ENCODE peak calls at places on chromosomes 2 and 18, in five cellular contexts. One of them, this sample, is unnamed.

GRCh38 chr2:205435970-205436369 is 246.3 kb upstream of the NRP2 start:
- DNase-seq in GM23338: no peak
- DNase-seq in A549: no peak
- DNase-seq in IMR-90: peak; percentile 35
- DNase-seq in stomach: no peak
- DNase-seq in this sample: no peak

GRCh38 chr2:80293026-80293425 is 11.5 kb downstream of the LRRTM1 start:
- DNase-seq in GM23338: no peak
- DNase-seq in A549: no peak
- DNase-seq in IMR-90: no peak
- DNase-seq in stomach: no peak
- DNase-seq in this sample: no peak

GRCh38 chr2:121171625-121172119 is 113.3 kb downstream of the TFCP2L1 start:
- DNase-seq in GM23338: no peak
- DNase-seq in A549: no peak
- DNase-seq in IMR-90: no peak
- DNase-seq in stomach: peak; percentile 31
- DNase-seq in this sample: no peak

GRCh38 chr2:18356676-18357075 is 203.8 kb downstream of the RDH14 start:
- DNase-seq in GM23338: no peak
- DNase-seq in A549: no peak
- DNase-seq in IMR-90: peak; percentile 72
- DNase-seq in stomach: no peak
- DNase-seq in this sample: no peak

GRCh38 chr2:196263181-196263747 is 91.9 kb upstream of the STK17B start:
- DNase-seq in GM23338: no peak
- DNase-seq in A549: no peak
- DNase-seq in IMR-90: peak; percentile 64
- DNase-seq in stomach: no peak
- DNase-seq in this sample: no peak

GRCh38 chr2:8570637-8571036 is 111.2 kb upstream of the ID2 start:
- DNase-seq in GM23338: no peak
- DNase-seq in A549: no peak
- DNase-seq in IMR-90: no peak
- DNase-seq in stomach: peak; percentile 23
- DNase-seq in this sample: no peak

GRCh38 chr2:224909885-224910517 is 132.3 kb downstream of the DOCK10 start:
- DNase-seq in GM23338: peak; percentile 30
- DNase-seq in A549: peak; percentile 41
- DNase-seq in IMR-90: peak; percentile 73
- DNase-seq in stomach: peak; percentile 35
- DNase-seq in this sample: peak; percentile 27

GRCh38 chr2:2683581-2683980 is 352.5 kb upstream of the MYT1L start:
- DNase-seq in GM23338: no peak
- DNase-seq in A549: no peak
- DNase-seq in IMR-90: no peak
- DNase-seq in stomach: no peak
- DNase-seq in this sample: no peak

GRCh38 chr2:213451542-213452256 is 167.4 kb downstream of the SPAG16 start:
- DNase-seq in GM23338: peak; percentile 41
- DNase-seq in A549: no peak
- DNase-seq in IMR-90: no peak
- DNase-seq in stomach: peak; percentile 62
- DNase-seq in this sample: peak; percentile 74

GRCh38 chr2:219178377-219179175 is 501 bp downstream of the RETREG2 start:
- DNase-seq in GM23338: peak; percentile 51
- DNase-seq in A549: peak; percentile 21
- DNase-seq in IMR-90: peak; percentile 15
- DNase-seq in stomach: peak; percentile 50
- DNase-seq in this sample: peak; percentile 81

GRCh38 chr2:175823291-175824073 is 178.6 kb downstream of the LNPK start:
- DNase-seq in GM23338: no peak
- DNase-seq in A549: no peak
- DNase-seq in IMR-90: no peak
- DNase-seq in stomach: no peak
- DNase-seq in this sample: peak; percentile 30

GRCh38 chr2:120818441-120818920 is 82.8 kb downstream of the GLI2 start:
- DNase-seq in GM23338: no peak
- DNase-seq in A549: peak; percentile 31
- DNase-seq in IMR-90: peak; percentile 95
- DNase-seq in stomach: no peak
- DNase-seq in this sample: no peak

GRCh38 chr2:99957724-99958123 is 184.7 kb downstream of the AFF3 start:
- DNase-seq in GM23338: no peak
- DNase-seq in A549: no peak
- DNase-seq in IMR-90: peak; percentile 44
- DNase-seq in stomach: no peak
- DNase-seq in this sample: no peak

GRCh38 chr2:228094377-228094921 is 87.0 kb downstream of the SPHKAP start:
- DNase-seq in GM23338: no peak
- DNase-seq in A549: no peak
- DNase-seq in IMR-90: no peak
- DNase-seq in stomach: no peak
- DNase-seq in this sample: no peak

GRCh38 chr2:73063909-73064875 is 7.3 kb downstream of the SFXN5 start:
- DNase-seq in GM23338: peak; percentile 55
- DNase-seq in A549: peak; percentile 62
- DNase-seq in IMR-90: peak; percentile 86
- DNase-seq in stomach: no peak
- DNase-seq in this sample: no peak

GRCh38 chr2:23698733-23699391 is 228.1 kb downstream of the ATAD2B start:
- DNase-seq in GM23338: peak; percentile 52
- DNase-seq in A549: no peak
- DNase-seq in IMR-90: peak; percentile 33
- DNase-seq in stomach: no peak
- DNase-seq in this sample: no peak

GRCh38 chr2:96150791-96151594 is 5.8 kb upstream of the DUSP2 start:
- DNase-seq in GM23338: no peak
- DNase-seq in A549: no peak
- DNase-seq in IMR-90: no peak
- DNase-seq in stomach: no peak
- DNase-seq in this sample: no peak

GRCh38 chr2:27965841-27966240 is 75.3 kb downstream of the BABAM2 start:
- DNase-seq in GM23338: no peak
- DNase-seq in A549: no peak
- DNase-seq in IMR-90: no peak
- DNase-seq in stomach: no peak
- DNase-seq in this sample: no peak

GRCh38 chr2:113136828-113137775 is 9.7 kb downstream of the IL1RN start:
- DNase-seq in GM23338: peak; percentile 85
- DNase-seq in A549: no peak
- DNase-seq in IMR-90: peak; percentile 42
- DNase-seq in stomach: peak; percentile 55
- DNase-seq in this sample: peak; percentile 63

GRCh38 chr2:100237770-100238169 is 84.5 kb downstream of the LONRF2 start:
- DNase-seq in GM23338: peak; percentile 33
- DNase-seq in A549: no peak
- DNase-seq in IMR-90: no peak
- DNase-seq in stomach: peak; percentile 22
- DNase-seq in this sample: no peak

GRCh38 chr2:71100195-71100964 is 29.6 kb downstream of the MCEE start:
- DNase-seq in GM23338: peak; percentile 75
- DNase-seq in A549: peak; percentile 83
- DNase-seq in IMR-90: peak; percentile 70
- DNase-seq in stomach: peak; percentile 74
- DNase-seq in this sample: peak; percentile 57

GRCh38 chr2:111670776-111671175 is 213.2 kb downstream of the ANAPC1 start:
- DNase-seq in GM23338: no peak
- DNase-seq in A549: no peak
- DNase-seq in IMR-90: no peak
- DNase-seq in stomach: no peak
- DNase-seq in this sample: no peak

GRCh38 chr2:111668741-111669140 is 215.3 kb downstream of the ANAPC1 start:
- DNase-seq in GM23338: no peak
- DNase-seq in A549: no peak
- DNase-seq in IMR-90: no peak
- DNase-seq in stomach: no peak
- DNase-seq in this sample: no peak

GRCh38 chr2:111671426-111672150 is 212.4 kb downstream of the ANAPC1 start:
- DNase-seq in GM23338: no peak
- DNase-seq in A549: no peak
- DNase-seq in IMR-90: no peak
- DNase-seq in stomach: peak; percentile 62
- DNase-seq in this sample: no peak

GRCh38 chr2:111668274-111668616 is 215.7 kb downstream of the ANAPC1 start:
- DNase-seq in GM23338: no peak
- DNase-seq in A549: no peak
- DNase-seq in IMR-90: no peak
- DNase-seq in stomach: no peak
- DNase-seq in this sample: no peak

DNA sequence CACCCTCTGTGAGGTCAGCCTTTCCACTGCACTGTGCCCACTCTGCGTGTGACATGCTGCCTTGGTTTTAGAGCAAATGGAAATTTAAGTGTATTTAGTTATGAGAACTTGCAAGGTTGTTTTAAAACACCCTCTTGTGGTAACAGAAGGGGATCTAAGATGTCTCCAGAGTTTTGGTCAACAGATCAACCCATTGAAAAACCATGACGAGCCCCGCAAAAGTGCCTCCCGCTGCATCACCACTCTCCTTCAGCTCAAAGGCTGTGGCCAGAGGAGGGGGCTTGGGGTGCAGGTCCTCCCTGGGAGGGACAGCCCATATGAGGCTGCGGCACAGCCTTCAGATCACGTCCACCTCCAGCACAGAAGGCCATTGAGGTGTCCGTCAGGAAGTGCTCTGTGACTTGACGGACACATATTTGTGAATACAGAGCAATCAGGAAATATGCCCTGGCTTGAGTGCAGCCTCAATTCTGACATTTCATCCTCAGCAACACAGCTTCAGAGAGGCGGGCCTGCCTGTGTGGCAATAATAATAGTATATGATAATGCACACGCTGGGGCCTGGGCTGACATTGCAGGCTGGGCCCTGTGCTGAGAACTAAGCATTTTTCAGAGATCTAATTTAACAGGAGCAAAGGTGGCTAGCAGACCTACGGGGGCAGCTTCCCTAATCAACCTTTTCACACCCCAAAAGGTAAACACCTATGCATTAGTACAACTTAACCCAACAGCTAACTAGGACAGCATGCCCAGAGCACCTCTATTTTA is 213.9 kb downstream of the ANAPC1 start:
- DNase-seq in GM23338: no peak
- DNase-seq in A549: no peak
- DNase-seq in IMR-90: peak; percentile 19
- DNase-seq in stomach: no peak
- DNase-seq in this sample: no peak
- H3K4me1 ChIP-seq in GM23338: no peaks in the 10 kb centered on the region
- H3K4me1 ChIP-seq in A549: peaks cover 5% of the 10 kb centered on the region
- H3K4me1 ChIP-seq in IMR-90: no peaks in the 10 kb centered on the region
- H3K4me1 ChIP-seq in stomach: peaks cover 22% of the 10 kb centered on the region
- H3K4me1 ChIP-seq in this sample: no peaks in the 10 kb centered on the region

GRCh38 chr2:207937253-207937652 is 88.1 kb downstream of the PLEKHM3 start:
- DNase-seq in GM23338: no peak
- DNase-seq in A549: no peak
- DNase-seq in IMR-90: no peak
- DNase-seq in stomach: no peak
- DNase-seq in this sample: no peak
- H3K4me1 ChIP-seq in GM23338: peaks cover 30% of the 10 kb centered on the region
- H3K4me1 ChIP-seq in A549: peaks cover 10% of the 10 kb centered on the region
- H3K4me1 ChIP-seq in IMR-90: no peaks in the 10 kb centered on the region
- H3K4me1 ChIP-seq in stomach: peaks cover 21% of the 10 kb centered on the region
- H3K4me1 ChIP-seq in this sample: peaks cover 63% of the 10 kb centered on the region

GRCh38 chr2:85741811-85742507 is 11.8 kb upstream of the ATOH8 start:
- DNase-seq in GM23338: no peak
- DNase-seq in A549: peak; percentile 73
- DNase-seq in IMR-90: peak; percentile 96
- DNase-seq in stomach: peak; percentile 73
- DNase-seq in this sample: peak; percentile 65

GRCh38 chr2:85737481-85737880 is 16.3 kb upstream of the ATOH8 start:
- DNase-seq in GM23338: no peak
- DNase-seq in A549: no peak
- DNase-seq in IMR-90: peak; percentile 87
- DNase-seq in stomach: peak; percentile 59
- DNase-seq in this sample: no peak

GRCh38 chr2:85737961-85738360 is 15.8 kb upstream of the ATOH8 start:
- DNase-seq in GM23338: no peak
- DNase-seq in A549: no peak
- DNase-seq in IMR-90: no peak
- DNase-seq in stomach: no peak
- DNase-seq in this sample: no peak

GRCh38 chr2:85741211-85741610 is 12.6 kb upstream of the ATOH8 start:
- DNase-seq in GM23338: no peak
- DNase-seq in A549: peak; percentile 31
- DNase-seq in IMR-90: no peak
- DNase-seq in stomach: peak; percentile 62
- DNase-seq in this sample: no peak

DNA sequence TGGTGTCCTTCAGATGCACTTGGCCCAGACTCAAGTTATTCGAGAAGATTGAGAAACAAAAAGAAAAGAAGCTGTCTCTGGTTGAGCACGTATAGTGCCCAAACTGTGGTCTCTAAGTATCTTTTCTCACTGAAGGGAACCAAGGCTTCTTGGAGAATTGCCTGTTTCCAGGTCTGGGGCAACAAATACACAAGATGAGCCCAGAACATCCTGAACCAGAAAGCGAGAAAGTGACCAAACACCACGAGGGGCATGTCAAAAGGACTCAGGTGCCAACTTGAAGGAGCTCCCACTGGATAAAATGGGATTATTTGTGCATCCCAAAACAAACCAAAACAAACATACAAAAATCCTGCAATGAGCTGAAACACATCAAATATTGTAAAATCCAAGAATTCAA is 13.6 kb upstream of the ATOH8 start:
- DNase-seq in GM23338: no peak
- DNase-seq in A549: no peak
- DNase-seq in IMR-90: no peak
- DNase-seq in stomach: no peak
- DNase-seq in this sample: no peak
- H3K4me1 ChIP-seq in GM23338: peaks cover 7% of the 10 kb centered on the region
- H3K4me1 ChIP-seq in A549: peaks cover 62% of the 10 kb centered on the region
- H3K4me1 ChIP-seq in IMR-90: peaks cover 41% of the 10 kb centered on the region
- H3K4me1 ChIP-seq in stomach: peaks cover 70% of the 10 kb centered on the region
- H3K4me1 ChIP-seq in this sample: peaks cover 23% of the 10 kb centered on the region

DNA sequence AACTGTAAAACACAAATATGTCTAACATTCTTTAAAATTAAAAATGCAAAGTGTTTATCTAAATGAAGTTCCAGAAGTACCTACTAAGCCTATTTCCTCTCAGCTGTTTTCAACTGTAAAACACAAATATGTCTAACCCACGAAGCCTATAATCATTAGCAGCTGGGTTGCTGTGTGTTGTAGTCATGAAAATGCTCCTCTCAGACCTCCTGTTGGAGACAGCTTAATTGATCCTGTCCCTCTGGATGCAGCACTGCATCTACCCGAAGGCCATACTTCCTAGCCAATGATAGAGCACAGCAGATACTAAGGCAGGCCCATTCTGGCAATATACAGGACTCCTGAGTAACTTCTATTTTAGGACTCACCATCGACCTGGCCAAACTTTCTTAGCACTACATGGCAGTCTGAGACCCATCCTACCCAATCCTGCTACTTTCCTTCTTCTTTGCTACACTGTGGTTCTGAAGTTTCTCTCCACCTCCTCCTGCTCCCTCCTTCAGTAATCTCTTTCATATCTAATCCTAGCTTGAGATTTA is 92.5 kb upstream of the RBBP8 start:
- DNase-seq in GM23338: no peak
- DNase-seq in A549: no peak
- DNase-seq in IMR-90: peak; percentile 49
- DNase-seq in stomach: no peak
- DNase-seq in this sample: no peak
- H3K4me1 ChIP-seq in GM23338: peaks cover 7% of the 10 kb centered on the region
- H3K4me1 ChIP-seq in A549: peaks cover 10% of the 10 kb centered on the region
- H3K4me1 ChIP-seq in IMR-90: peaks cover 21% of the 10 kb centered on the region
- H3K4me1 ChIP-seq in stomach: no peaks in the 10 kb centered on the region
- H3K4me1 ChIP-seq in this sample: peaks cover 8% of the 10 kb centered on the region

This sample was measured in neural progenitor cell.